ENCODE peak calls at places on chromosomes 1 and 21, in nine cellular contexts. J, L, U, N, Z, Y, X, P and A are unnamed samples. For H3K79me2, the result is how much of the 10 kb centered on the place peaks cover.

GRCh38 chr21:38679531-38679930 is 126.2 kb upstream of the ETS2 start:
- DNase-seq in J (no peak), L (no peak), U (no peak), N (peak), Z (peak), Y (no peak), X (no peak), P (peak), A (no peak)

GRCh38 chr21:46159841-46160562 is 4.6 kb upstream of the FTCD start:
- DNase-seq in J (peak), L (no peak), U (no peak), N (no peak), Z (no peak), Y (no peak), X (no peak), P (no peak), A (no peak)

GRCh38 chr1:239976130-239976968 is 115.3 kb upstream of the FMN2 start:
- DNase-seq in J (peak), L (peak), U (peak), N (peak), Z (peak), Y (peak), X (peak), P (peak), A (peak)

GRCh38 chr1:76336951-76337371 is 262.4 kb downstream of the ST6GALNAC3 start:
- DNase-seq in J (peak), L (peak), U (peak), N (peak), Z (no peak), Y (peak), X (no peak), P (no peak), A (peak)

GRCh38 chr1:237386362-237387143 is 344.6 kb downstream of the RYR2 start:
- DNase-seq in J (peak), L (peak), U (peak), N (peak), Z (peak), Y (peak), X (peak), P (peak), A (peak)

GRCh38 chr1:241406421-241406820 is 49.4 kb upstream of the RGS7 start:
- DNase-seq in J (no peak), L (no peak), U (no peak), N (no peak), Z (no peak), Y (no peak), X (no peak), P (no peak), A (no peak)

GRCh38 chr1:107588321-107588720 is 376.7 kb downstream of the VAV3 start:
- DNase-seq in J (no peak), L (no peak), U (no peak), N (no peak), Z (no peak), Y (no peak), X (no peak), P (no peak), A (no peak)

GRCh38 chr21:35395728-35396127 is 346.6 kb upstream of the RUNX1 start:
- DNase-seq in J (no peak), L (no peak), U (no peak), N (peak), Z (peak), Y (no peak), X (no peak), P (no peak), A (no peak)

GRCh38 chr1:94050263-94050662 is 70.7 kb downstream of the ABCA4 start:
- DNase-seq in J (no peak), L (no peak), U (no peak), N (peak), Z (peak), Y (no peak), X (no peak), P (no peak), A (no peak)

GRCh38 chr1:9289724-9290493 is 2.8 kb upstream of the SPSB1 start:
- DNase-seq in J (peak), L (no peak), U (no peak), N (peak), Z (peak), Y (no peak), X (no peak), P (no peak), A (no peak)

GRCh38 chr21:26041441-26042180 is 129.0 kb downstream of the APP start:
- DNase-seq in J (no peak), L (no peak), U (no peak), N (peak), Z (peak), Y (peak), X (no peak), P (no peak), A (no peak)

GRCh38 chr1:159177273-159177907 is 6.0 kb downstream of the CADM3 start:
- DNase-seq in J (peak), L (peak), U (peak), N (peak), Z (peak), Y (no peak), X (peak), P (peak), A (peak)

GRCh38 chr1:15799004-15799867 is 8.2 kb downstream of the UQCRHL start:
- DNase-seq in J (peak), L (peak), U (no peak), N (peak), Z (peak), Y (no peak), X (peak), P (no peak), A (no peak)

GRCh38 chr1:116772648-116773045 is 18.4 kb downstream of the CD2 start:
- DNase-seq in J (no peak), L (no peak), U (no peak), N (peak), Z (peak), Y (no peak), X (no peak), P (no peak), A (no peak)

GRCh38 chr1:200379431-200379755 is 30.4 kb downstream of the ZNF281 start:
- DNase-seq in J (peak), L (no peak), U (no peak), N (peak), Z (peak), Y (peak), X (no peak), P (no peak), A (no peak)

GRCh38 chr1:175169305-175170018 is 23.1 kb downstream of the KIAA0040 start:
- DNase-seq in J (no peak), L (no peak), U (no peak), N (no peak), Z (peak), Y (no peak), X (peak), P (no peak), A (no peak)

GRCh38 chr1:192632188-192632587 is 3.8 kb upstream of the RGS13 start:
- DNase-seq in J (no peak), L (no peak), U (no peak), N (no peak), Z (no peak), Y (no peak), X (no peak), P (no peak), A (no peak)

GRCh38 chr1:176206006-176206960 is 803 bp downstream of the COP1 start:
- DNase-seq in J (peak), L (peak), U (peak), N (peak), Z (peak), Y (peak), X (no peak), P (peak), A (peak)

GRCh38 chr1:53527368-53527767 is 68.2 kb downstream of the DMRTB1 start:
- DNase-seq in J (no peak), L (no peak), U (no peak), N (no peak), Z (no peak), Y (no peak), X (no peak), P (no peak), A (no peak)

GRCh38 chr21:45593162-45594022 is 50.1 kb upstream of the PCBP3 start:
- DNase-seq in J (no peak), L (no peak), U (peak), N (no peak), Z (no peak), Y (no peak), X (no peak), P (no peak), A (no peak)

GRCh38 chr21:32578107-32578691 is 7.1 kb downstream of the TCP10L start:
- DNase-seq in J (no peak), L (peak), U (peak), N (peak), Z (peak), Y (peak), X (peak), P (no peak), A (peak)

GRCh38 chr1:245356891-245357585 is 202.3 kb downstream of the KIF26B start:
- DNase-seq in J (no peak), L (no peak), U (no peak), N (peak), Z (no peak), Y (no peak), X (no peak), P (no peak), A (no peak)

DNA sequence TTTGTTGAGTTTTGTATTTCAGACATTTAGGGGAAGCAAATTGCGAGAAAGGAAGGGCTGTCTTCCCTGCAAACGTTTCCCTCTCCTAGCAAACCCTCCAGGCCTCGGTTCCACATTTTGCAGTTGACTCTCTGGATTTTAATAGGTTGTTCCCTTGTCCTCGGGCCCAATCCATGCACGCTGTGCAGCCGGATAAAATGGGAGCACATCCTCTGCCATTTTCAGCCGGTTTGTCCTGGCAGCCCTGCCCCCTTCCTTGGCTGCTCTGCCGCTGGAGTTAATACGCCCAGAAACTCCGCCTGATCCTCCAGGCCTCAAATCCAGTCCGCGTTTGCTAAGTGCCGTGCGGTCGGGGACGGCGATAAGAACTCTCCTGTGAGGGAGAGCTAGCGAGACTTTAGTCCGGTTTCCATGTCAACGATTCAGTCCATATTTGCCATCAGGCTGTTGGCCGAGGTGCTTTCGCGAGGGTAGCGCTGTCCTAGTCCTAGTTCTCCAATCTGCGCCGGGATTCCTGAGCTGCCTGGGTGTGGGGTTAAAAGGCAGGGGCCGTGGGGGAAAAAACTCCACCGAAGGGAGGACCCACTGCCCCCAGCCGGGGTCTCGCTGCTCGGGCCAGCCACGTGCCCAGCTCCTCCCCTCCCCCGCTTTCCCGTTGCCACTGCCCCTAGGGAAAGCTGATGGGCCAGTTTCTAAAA is 2.9 kb upstream of the ARID1A start:
- DNase-seq in J (peak), L (peak), U (peak), N (peak), Z (peak), Y (peak), X (peak), P (peak), A (peak)
- H2AFZ ChIP-seq in J (peak), L (no peak), U (peak), N (peak), Z (peak), Y (peak), X (no peak), P (peak), A (peak)

DNA sequence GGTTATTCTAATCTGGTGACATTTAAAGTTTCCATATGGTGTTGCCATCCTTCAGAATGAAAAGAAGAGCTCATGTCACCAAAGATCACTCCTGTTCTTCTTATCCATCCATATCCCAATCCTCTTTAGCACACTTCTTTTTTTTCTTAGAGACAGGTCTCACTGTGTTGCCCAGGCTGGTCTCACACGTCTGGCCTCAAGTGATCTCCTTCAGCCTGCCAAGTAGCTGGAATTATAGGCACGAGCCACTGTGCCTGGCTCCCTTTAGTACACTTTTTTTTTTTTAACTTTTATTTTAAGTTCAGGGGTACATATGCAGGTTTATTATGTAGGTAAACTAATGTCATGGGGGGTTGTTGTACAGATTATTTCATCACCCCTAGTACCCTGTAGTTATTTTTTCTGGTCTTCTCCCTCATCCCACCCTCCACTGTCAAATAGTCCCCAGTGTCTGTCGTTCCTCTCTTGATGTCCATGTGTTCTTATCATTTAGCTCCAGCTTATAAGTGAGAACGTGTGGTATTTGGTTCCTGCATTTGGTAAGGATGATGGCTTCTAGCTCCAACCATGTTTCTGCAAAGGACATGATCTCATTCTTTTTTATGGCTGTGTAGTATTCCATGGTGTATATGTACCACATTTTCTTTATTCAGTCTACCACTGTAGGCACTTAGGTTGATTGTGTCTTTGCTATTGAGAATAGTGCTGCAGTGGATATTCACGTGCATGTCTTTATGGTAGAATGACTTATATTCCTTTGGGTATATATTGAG is 40.6 kb downstream of the CTTNBP2NL start:
- DNase-seq in J (no peak), L (no peak), U (no peak), N (no peak), Z (no peak), Y (no peak), X (no peak), P (no peak), A (no peak)
- H3K79me2 ChIP-seq in J (half or more), L (under half), U (under half), N (half or more), Z (under half), Y (half or more), X (under half), P (under half), A (half or more)

DNA sequence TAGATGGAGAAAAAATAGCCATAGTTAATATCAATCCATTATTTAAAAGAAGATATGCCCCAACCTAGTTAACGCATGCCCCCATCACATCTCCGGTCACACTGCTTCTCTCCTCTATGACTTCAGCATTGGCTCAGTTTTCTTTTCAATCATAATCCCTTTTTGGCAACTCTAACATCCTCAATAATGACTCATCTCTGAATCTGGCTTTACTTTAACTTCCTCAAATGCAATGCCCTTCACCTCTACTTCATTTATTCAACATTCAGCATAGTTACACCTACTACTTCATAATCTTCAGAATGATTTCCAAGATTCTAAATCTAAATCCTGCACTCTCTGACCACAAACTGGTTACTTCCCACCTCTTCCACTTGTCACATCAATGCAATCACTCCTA is 417.3 kb downstream of the USH2A start:
- DNase-seq in J (no peak), L (no peak), U (no peak), N (peak), Z (peak), Y (no peak), X (no peak), P (no peak), A (no peak)
- TF ChIP-seq EZH2phosphoT487 in J (no peak), L (no peak), U (no peak), N (no peak), Z (no peak), Y (no peak), X (no peak), P (no peak), A (no peak)

GRCh38 chr1:164774413-164774812 is 215.4 kb downstream of the PBX1 start:
- DNase-seq in J (no peak), L (no peak), U (no peak), N (peak), Z (no peak), Y (no peak), X (no peak), P (no peak), A (no peak)
- H2AFZ ChIP-seq in J (no peak), L (no peak), U (no peak), N (no peak), Z (no peak), Y (no peak), X (no peak), P (no peak), A (no peak)

DNA sequence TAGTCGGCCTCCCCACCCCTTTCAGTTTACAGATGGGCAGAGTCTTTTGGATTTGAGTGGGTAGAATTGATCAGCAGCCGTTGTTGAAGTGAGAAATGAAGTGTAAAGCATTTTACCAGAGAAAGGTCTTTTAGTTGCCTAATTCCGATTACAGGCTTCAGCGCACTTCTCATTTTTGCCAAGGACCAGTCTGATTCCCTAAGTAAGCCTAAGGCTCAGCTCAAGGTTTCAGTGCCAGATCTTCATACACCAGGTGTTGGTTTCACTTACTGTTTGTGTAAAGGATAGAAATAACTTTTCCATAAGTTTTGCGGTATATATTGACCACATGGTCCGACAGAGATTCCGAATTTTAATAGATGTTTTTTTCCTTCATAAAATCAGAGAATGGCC is 83.9 kb upstream of the BMP8A start:
- DNase-seq in J (no peak), L (peak), U (no peak), N (peak), Z (no peak), Y (no peak), X (no peak), P (peak), A (peak)
- H3K79me2 ChIP-seq in J (under half), L (under half), U (under half), N (half or more), Z (under half), Y (half or more), X (under half), P (half or more), A (under half)

GRCh38 chr1:2203671-2204383 is 9.3 kb upstream of the FAAP20 start:
- DNase-seq in J (no peak), L (no peak), U (no peak), N (no peak), Z (no peak), Y (no peak), X (no peak), P (no peak), A (no peak)

GRCh38 chr1:2206813-2207488 is 12.4 kb upstream of the FAAP20 start:
- DNase-seq in J (no peak), L (no peak), U (no peak), N (no peak), Z (no peak), Y (no peak), X (no peak), P (no peak), A (no peak)

GRCh38 chr1:2202843-2203601 is 8.4 kb upstream of the FAAP20 start:
- DNase-seq in J (no peak), L (no peak), U (no peak), N (no peak), Z (no peak), Y (no peak), X (no peak), P (no peak), A (no peak)

GRCh38 chr1:2205191-2205952 is 10.8 kb upstream of the FAAP20 start:
- DNase-seq in J (peak), L (peak), U (peak), N (peak), Z (peak), Y (no peak), X (peak), P (peak), A (peak)

GRCh38 chr1:2204384-2205190 is 10.0 kb upstream of the FAAP20 start:
- DNase-seq in J (peak), L (peak), U (no peak), N (peak), Z (peak), Y (peak), X (no peak), P (no peak), A (peak)
- TF ChIP-seq EZH2phosphoT487 in J (no peak), L (no peak), U (no peak), N (no peak), Z (no peak), Y (no peak), X (no peak), P (no peak), A (no peak)

DNA sequence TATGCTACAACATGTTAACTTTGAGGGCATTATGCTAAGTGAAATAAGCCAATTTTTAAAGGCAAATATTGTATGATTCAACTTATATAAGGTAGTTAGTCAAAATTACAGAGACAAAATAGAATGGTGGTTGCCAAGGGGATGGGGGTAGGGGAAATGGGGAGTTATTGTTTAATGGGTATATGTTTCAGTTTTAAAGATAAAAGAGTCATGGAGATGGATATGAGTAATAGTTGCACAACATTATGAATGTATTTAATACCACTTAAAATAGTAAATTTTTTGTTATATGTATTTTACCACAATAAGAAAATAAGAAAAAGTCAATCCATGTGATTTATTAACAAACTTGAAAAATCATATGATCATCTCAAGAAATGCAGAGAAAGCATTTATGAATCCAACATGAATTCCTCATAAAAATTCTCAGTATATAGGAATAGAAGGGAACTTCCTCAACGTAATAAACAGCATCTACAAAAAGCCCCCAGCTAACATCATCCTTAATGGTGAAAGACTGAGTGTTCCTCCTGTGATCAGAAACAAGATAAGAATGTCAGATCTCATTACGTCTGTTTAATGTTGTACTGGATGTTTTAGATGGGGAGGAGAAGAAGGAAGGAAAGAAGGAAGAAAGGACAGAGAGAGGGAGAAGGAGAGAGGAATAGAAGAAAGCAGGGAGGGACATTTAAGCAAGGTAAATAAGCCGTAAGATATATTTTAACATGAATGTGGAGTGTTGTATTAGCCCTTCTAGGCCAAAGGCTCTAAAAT is 6.7 kb upstream of the TSEN15 start:
- DNase-seq in J (no peak), L (no peak), U (no peak), N (no peak), Z (peak), Y (peak), X (no peak), P (no peak), A (no peak)
- H2AFZ ChIP-seq in J (no peak), L (no peak), U (no peak), N (no peak), Z (no peak), Y (no peak), X (no peak), P (no peak), A (no peak)

DNA sequence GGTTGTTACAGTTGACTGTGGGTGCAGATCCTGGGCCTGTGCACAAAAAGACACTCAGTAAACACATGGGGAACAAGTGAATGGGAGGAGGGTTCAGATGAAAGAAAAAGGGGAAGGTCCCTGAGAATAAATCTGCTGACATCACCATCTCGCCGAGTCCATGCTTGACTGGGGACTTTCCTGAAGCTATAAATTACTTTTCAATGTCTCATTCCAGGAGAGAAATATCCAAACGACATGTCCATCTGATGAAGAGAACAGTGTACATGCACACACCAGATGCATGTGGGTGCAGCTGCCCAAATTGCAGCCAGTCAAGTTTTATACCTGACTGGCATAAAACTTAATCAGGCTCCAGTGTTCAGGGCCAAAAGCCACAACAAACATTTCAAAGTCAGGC is 109.0 kb downstream of the HIVEP3 start:
- DNase-seq in J (no peak), L (no peak), U (no peak), N (no peak), Z (no peak), Y (no peak), X (no peak), P (no peak), A (no peak)
- H3K79me2 ChIP-seq in J (under half), L (under half), U (under half), N (under half), Z (under half), Y (under half), X (under half), P (under half), A (under half)